ENCODE peak calls at places on chromosomes 2 and 18, in nine cellular contexts. N is HFFc6, R is Calu3, O is GM10248, P is lower lobe of right lung, E is RWPE1, Q is psoas muscle, T is ascending aorta, U is fibroblast of mammary gland. A is an unnamed sample.

GRCh38 chr18:46759885-46760284 is 3.0 kb upstream of the ST8SIA5 start:
- DNase-seq in N (no peak), R (no peak), O (no peak), P (no peak), E (no peak), Q (no peak), T (no peak), U (no peak), A (no peak)

GRCh38 chr2:157336137-157336721 is 10.6 kb upstream of the ERMN start:
- DNase-seq in N (peak; percentile 44), R (peak; percentile 55), O (peak; percentile 22), P (no peak), E (no peak), Q (no peak), T (no peak), U (peak; percentile 54), A (no peak)

GRCh38 chr2:10242998-10243925 is 59.4 kb upstream of the HPCAL1 start:
- DNase-seq in N (no peak), R (no peak), O (no peak), P (peak; percentile 37), E (no peak), Q (no peak), T (no peak), U (no peak), A (peak; percentile 76)

GRCh38 chr2:228242591-228242990 is 61.1 kb upstream of the SPHKAP start:
- DNase-seq in N (no peak), R (no peak), O (no peak), P (no peak), E (no peak), Q (no peak), T (no peak), U (no peak), A (no peak)

GRCh38 chr2:127644661-127645394 is 1.1 kb upstream of the GPR17 start:
- DNase-seq in N (no peak), R (no peak), O (no peak), P (no peak), E (no peak), Q (peak; percentile 6), T (no peak), U (no peak), A (no peak)

GRCh38 chr18:28365406-28365805 is 188.5 kb upstream of the CDH2 start:
- DNase-seq in N (peak; percentile 75), R (peak; percentile 79), O (no peak), P (no peak), E (peak; percentile 26), Q (no peak), T (peak; percentile 67), U (peak; percentile 2), A (no peak)

GRCh38 chr2:196459539-196459938 is 180.0 kb upstream of the CCDC150 start:
- DNase-seq in N (no peak), R (peak; percentile 35), O (no peak), P (no peak), E (no peak), Q (no peak), T (no peak), U (no peak), A (no peak)

GRCh38 chr18:9649164-9649540 is 34.8 kb upstream of the PPP4R1 start:
- DNase-seq in N (no peak), R (no peak), O (no peak), P (no peak), E (no peak), Q (no peak), T (no peak), U (no peak), A (no peak)

GRCh38 chr2:68732036-68732435 is 2.6 kb upstream of the ARHGAP25 start:
- DNase-seq in N (no peak), R (no peak), O (no peak), P (no peak), E (no peak), Q (no peak), T (no peak), U (no peak), A (no peak)

GRCh38 chr2:217691516-217691915 is 311.3 kb downstream of the TNS1 start:
- DNase-seq in N (no peak), R (no peak), O (no peak), P (no peak), E (no peak), Q (no peak), T (no peak), U (no peak), A (no peak)

GRCh38 chr2:86283461-86284030 is 53.9 kb downstream of the REEP1 start:
- DNase-seq in N (no peak), R (no peak), O (no peak), P (no peak), E (no peak), Q (no peak), T (no peak), U (no peak), A (no peak)

GRCh38 chr18:864872-865273 is 39.8 kb upstream of the ADCYAP1 start:
- DNase-seq in N (peak; percentile 45), R (peak; percentile 71), O (peak; percentile 64), P (peak; percentile 64), E (peak; percentile 67), Q (peak; percentile 47), T (peak; percentile 79), U (peak; percentile 79), A (no peak)

GRCh38 chr18:35355140-35355618 is 11.0 kb upstream of the ZNF24 start:
- DNase-seq in N (peak; percentile 74), R (peak; percentile 63), O (peak; percentile 57), P (peak; percentile 67), E (no peak), Q (peak; percentile 62), T (peak; percentile 87), U (peak; percentile 81), A (no peak)

GRCh38 chr18:35352778-35353177 is 8.6 kb upstream of the ZNF24 start:
- DNase-seq in N (no peak), R (no peak), O (no peak), P (no peak), E (no peak), Q (no peak), T (no peak), U (no peak), A (no peak)

GRCh38 chr18:35347991-35348390 is 3.8 kb upstream of the ZNF24 start:
- DNase-seq in N (no peak), R (no peak), O (no peak), P (no peak), E (no peak), Q (no peak), T (no peak), U (no peak), A (no peak)

DNA sequence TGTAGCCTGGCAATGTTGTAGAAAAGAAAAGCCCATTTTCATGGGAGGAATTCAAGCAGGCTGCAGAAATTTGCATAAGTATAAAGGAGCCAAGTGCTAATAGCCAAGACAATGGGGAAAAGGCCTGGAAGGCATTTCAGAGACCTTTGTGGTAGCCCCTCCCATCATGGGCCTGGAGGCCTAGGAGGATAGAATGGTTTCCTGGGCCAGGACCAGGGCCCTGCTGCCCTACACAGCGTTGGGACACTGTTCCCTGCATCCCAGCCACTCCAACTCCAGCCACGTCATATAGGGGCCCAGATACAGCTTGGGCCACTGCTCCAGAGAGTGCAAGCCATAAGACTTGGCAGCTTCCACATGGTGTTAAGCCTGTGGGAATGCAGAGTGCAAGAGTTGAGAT is 8.1 kb upstream of the ZNF24 start:
- DNase-seq in N (no peak), R (no peak), O (no peak), P (no peak), E (no peak), Q (no peak), T (no peak), U (no peak), A (no peak)
- TF ChIP-seq CTCF in N (no peak), R (no peak), O (no peak), P (no peak), E (no peak), Q (no peak), T (no peak), U (no peak), A (no peak)

GRCh38 chr18:37552296-37552695 is 13.3 kb downstream of the CELF4 start:
- DNase-seq in N (no peak), R (no peak), O (no peak), P (no peak), E (no peak), Q (no peak), T (no peak), U (no peak), A (no peak)

GRCh38 chr18:37551846-37552245 is 13.8 kb downstream of the CELF4 start:
- DNase-seq in N (no peak), R (no peak), O (no peak), P (no peak), E (no peak), Q (no peak), T (no peak), U (no peak), A (no peak)

GRCh38 chr18:37554399-37554787 is 11.2 kb downstream of the CELF4 start:
- DNase-seq in N (no peak), R (no peak), O (no peak), P (no peak), E (no peak), Q (no peak), T (no peak), U (no peak), A (no peak)

GRCh38 chr18:37551249-37551648 is 14.3 kb downstream of the CELF4 start:
- DNase-seq in N (no peak), R (no peak), O (no peak), P (no peak), E (no peak), Q (no peak), T (no peak), U (no peak), A (no peak)

DNA sequence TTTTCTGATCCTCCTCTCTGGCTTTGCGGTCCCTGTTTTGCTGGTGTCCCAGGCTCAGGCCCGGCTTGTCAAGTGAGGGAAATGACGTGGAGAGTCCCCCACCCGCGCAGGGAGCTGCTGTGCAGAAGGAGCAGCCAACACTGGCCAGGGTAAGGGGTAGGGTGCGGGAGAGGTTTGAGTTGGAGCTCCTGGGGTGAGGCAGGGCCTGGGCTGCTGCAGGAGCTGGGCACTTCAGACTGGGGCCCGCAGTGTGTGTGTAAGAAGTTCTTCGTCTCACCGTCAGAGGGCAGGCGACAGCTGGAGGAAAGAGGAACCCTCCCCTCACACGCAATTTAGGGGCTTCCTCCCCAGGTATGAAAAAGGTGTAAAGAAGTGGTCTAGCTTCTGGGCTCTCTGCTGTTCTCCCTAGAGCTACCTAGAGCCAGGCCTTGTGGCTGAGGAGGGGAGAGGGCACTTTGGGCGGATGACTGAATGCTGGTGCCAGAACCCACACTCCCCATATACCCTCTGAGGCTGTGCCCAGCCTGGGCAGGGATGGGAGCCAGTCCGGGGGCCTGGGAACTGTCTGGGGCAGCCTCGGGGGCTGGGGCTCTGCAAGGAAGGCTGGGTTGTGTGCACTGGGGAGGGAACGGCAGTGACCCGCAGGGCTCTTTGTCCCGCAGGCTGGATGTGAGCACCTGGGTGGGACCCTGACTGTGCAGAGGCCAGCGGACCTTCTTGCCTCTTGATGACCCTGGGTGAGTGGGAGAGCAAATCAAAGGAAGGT is 11.8 kb downstream of the CELF4 start:
- DNase-seq in N (no peak), R (no peak), O (no peak), P (no peak), E (no peak), Q (no peak), T (no peak), U (no peak), A (peak; percentile 83)
- TF ChIP-seq CTCF in N (peak; percentile 19), R (no peak), O (peak; percentile 16), P (no peak), E (no peak), Q (no peak), T (no peak), U (peak; percentile 4), A (peak; percentile 46)

GRCh38 chr2:159775006-159775405 is 23.0 kb downstream of the CD302 start:
- DNase-seq in N (no peak), R (no peak), O (no peak), P (no peak), E (no peak), Q (no peak), T (no peak), U (no peak), A (no peak)
- TF ChIP-seq CTCF in N (peak; percentile 9), R (no peak), O (no peak), P (no peak), E (no peak), Q (no peak), T (no peak), U (no peak), A (peak; percentile 35)

GRCh38 chr2:219279916-219280516 is 850 bp downstream of the DNAJB2 start:
- DNase-seq in N (no peak), R (no peak), O (no peak), P (no peak), E (no peak), Q (no peak), T (peak; percentile 62), U (no peak), A (peak; percentile 58)
- TF ChIP-seq CTCF in N (peak; percentile 29), R (peak; percentile 2), O (peak; percentile 2), P (no peak), E (no peak), Q (no peak), T (no peak), U (no peak), A (peak; percentile 39)